ENCODE peak calls at places on chromosomes 16 and 17, in four cellular contexts. One of them, this sample, is unnamed.

GRCh38 chr17:58334661-58335060 is 6.1 kb upstream of the TSPOAP1 start:
- DNase-seq in IMR-90: no peak
- DNase-seq in HepG2: no peak
- DNase-seq in K562: no peak
- DNase-seq in this sample: no peak

GRCh38 chr17:16191604-16192003 is 23.7 kb downstream of the NCOR1 start:
- DNase-seq in IMR-90: no peak
- DNase-seq in HepG2: no peak
- DNase-seq in K562: no peak
- DNase-seq in this sample: no peak

GRCh38 chr17:48618366-48618896 is 3.3 kb upstream of the HOXB8 start:
- DNase-seq in IMR-90: peak
- DNase-seq in HepG2: peak
- DNase-seq in K562: peak
- DNase-seq in this sample: peak

GRCh38 chr17:67546578-67547527 is 169.8 kb downstream of the PITPNC1 start:
- DNase-seq in IMR-90: peak
- DNase-seq in HepG2: no peak
- DNase-seq in K562: no peak
- DNase-seq in this sample: peak

GRCh38 chr16:58264961-58265479 is 29.8 kb downstream of the PRSS54 start:
- DNase-seq in IMR-90: peak
- DNase-seq in HepG2: no peak
- DNase-seq in K562: peak
- DNase-seq in this sample: peak

GRCh38 chr16:31181102-31181830 is 1.3 kb downstream of the FUS start:
- DNase-seq in IMR-90: peak
- DNase-seq in HepG2: no peak
- DNase-seq in K562: peak
- DNase-seq in this sample: no peak

GRCh38 chr17:79913451-79913850 is 74.2 kb upstream of the CBX4 start:
- DNase-seq in IMR-90: no peak
- DNase-seq in HepG2: no peak
- DNase-seq in K562: no peak
- DNase-seq in this sample: no peak

GRCh38 chr17:31357831-31358400 is 33.6 kb upstream of the RAB11FIP4 start:
- DNase-seq in IMR-90: peak
- DNase-seq in HepG2: no peak
- DNase-seq in K562: no peak
- DNase-seq in this sample: peak

GRCh38 chr17:15265131-15265530 is at the start of gene PMP22:
- DNase-seq in IMR-90: no peak
- DNase-seq in HepG2: no peak
- DNase-seq in K562: no peak
- DNase-seq in this sample: no peak

GRCh38 chr16:82888616-82889015 is 261.8 kb downstream of the CDH13 start:
- DNase-seq in IMR-90: peak
- DNase-seq in HepG2: no peak
- DNase-seq in K562: no peak
- DNase-seq in this sample: no peak

GRCh38 chr17:60260540-60260939 is 110.8 kb downstream of the CA4 start:
- DNase-seq in IMR-90: no peak
- DNase-seq in HepG2: no peak
- DNase-seq in K562: no peak
- DNase-seq in this sample: no peak

GRCh38 chr16:56181401-56181800 is 9.9 kb upstream of the GNAO1 start:
- DNase-seq in IMR-90: no peak
- DNase-seq in HepG2: no peak
- DNase-seq in K562: no peak
- DNase-seq in this sample: no peak

GRCh38 chr16:75506567-75506966 is 11.3 kb upstream of the CHST6 start:
- DNase-seq in IMR-90: peak
- DNase-seq in HepG2: peak
- DNase-seq in K562: no peak
- DNase-seq in this sample: peak

GRCh38 chr16:10558746-10559641 is 21.4 kb downstream of the EMP2 start:
- DNase-seq in IMR-90: no peak
- DNase-seq in HepG2: no peak
- DNase-seq in K562: no peak
- DNase-seq in this sample: no peak

GRCh38 chr16:23650674-23651073 is 9.4 kb downstream of the DCTN5 start:
- DNase-seq in IMR-90: peak
- DNase-seq in HepG2: no peak
- DNase-seq in K562: no peak
- DNase-seq in this sample: no peak

GRCh38 chr17:44198721-44199552 is 747 bp downstream of the ATXN7L3 start:
- DNase-seq in IMR-90: peak
- DNase-seq in HepG2: no peak
- DNase-seq in K562: peak
- DNase-seq in this sample: peak

GRCh38 chr16:529012-529575 is 1.6 kb downstream of the CAPN15 start:
- DNase-seq in IMR-90: no peak
- DNase-seq in HepG2: no peak
- DNase-seq in K562: no peak
- DNase-seq in this sample: no peak

GRCh38 chr16:11052080-11052808 is 107.9 kb downstream of the CLEC16A start:
- DNase-seq in IMR-90: no peak
- DNase-seq in HepG2: no peak
- DNase-seq in K562: no peak
- DNase-seq in this sample: no peak

GRCh38 chr17:74619077-74619673 is 4.4 kb downstream of the CD300E start:
- DNase-seq in IMR-90: no peak
- DNase-seq in HepG2: no peak
- DNase-seq in K562: no peak
- DNase-seq in this sample: no peak

GRCh38 chr17:29585080-29585751 is 4.2 kb downstream of the GIT1 start:
- DNase-seq in IMR-90: no peak
- DNase-seq in HepG2: no peak
- DNase-seq in K562: no peak
- DNase-seq in this sample: no peak

GRCh38 chr16:35492225-35492624 is 2032.8 kb downstream of the TP53TG3F start:
- DNase-seq in IMR-90: no peak
- DNase-seq in HepG2: no peak
- DNase-seq in K562: no peak
- DNase-seq in this sample: no peak

GRCh38 chr17:6546069-6546718 is 10.2 kb downstream of the PITPNM3 start:
- DNase-seq in IMR-90: peak
- DNase-seq in HepG2: no peak
- DNase-seq in K562: no peak
- DNase-seq in this sample: no peak

GRCh38 chr17:65564793-65565192 is 3.3 kb upstream of the AXIN2 start:
- DNase-seq in IMR-90: peak
- DNase-seq in HepG2: peak
- DNase-seq in K562: no peak
- DNase-seq in this sample: no peak

DNA sequence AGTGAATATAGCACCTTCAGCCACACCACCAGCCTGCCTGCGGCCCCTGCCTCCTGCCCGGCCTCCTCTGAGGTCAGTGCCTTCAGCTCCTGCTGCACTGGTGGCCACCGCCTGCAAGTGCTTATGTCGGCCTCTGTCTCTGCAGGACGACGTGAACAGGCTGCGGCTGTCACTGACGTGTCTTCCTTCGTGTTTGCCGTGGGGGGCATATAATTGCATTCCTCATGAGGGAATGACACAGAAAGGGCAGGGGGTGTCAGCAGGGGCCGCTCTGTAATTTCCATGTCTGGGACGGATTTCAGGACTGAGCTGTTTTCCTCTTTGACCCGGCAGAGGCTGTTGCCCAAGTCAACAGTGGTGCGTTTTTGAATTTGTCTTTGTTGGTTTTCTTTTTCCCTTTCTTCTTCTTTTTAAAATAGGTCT is 28.5 kb downstream of the CMIP start:
- DNase-seq in IMR-90: no peak
- DNase-seq in HepG2: no peak
- DNase-seq in K562: no peak
- DNase-seq in this sample: no peak
- TF ChIP-seq CTCF in IMR-90: no peak
- TF ChIP-seq CTCF in HepG2: no peak
- TF ChIP-seq CTCF in K562: no peak
- TF ChIP-seq CTCF in this sample: no peak

GRCh38 chr17:20154601-20155000 is 145.4 kb downstream of the SPECC1 start:
- DNase-seq in IMR-90: no peak
- DNase-seq in HepG2: no peak
- DNase-seq in K562: no peak
- DNase-seq in this sample: no peak
- TF ChIP-seq MAZ in IMR-90: no peak
- TF ChIP-seq MAZ in HepG2: no peak
- TF ChIP-seq MAZ in K562: no peak
- TF ChIP-seq MAZ in this sample: no peak

DNA sequence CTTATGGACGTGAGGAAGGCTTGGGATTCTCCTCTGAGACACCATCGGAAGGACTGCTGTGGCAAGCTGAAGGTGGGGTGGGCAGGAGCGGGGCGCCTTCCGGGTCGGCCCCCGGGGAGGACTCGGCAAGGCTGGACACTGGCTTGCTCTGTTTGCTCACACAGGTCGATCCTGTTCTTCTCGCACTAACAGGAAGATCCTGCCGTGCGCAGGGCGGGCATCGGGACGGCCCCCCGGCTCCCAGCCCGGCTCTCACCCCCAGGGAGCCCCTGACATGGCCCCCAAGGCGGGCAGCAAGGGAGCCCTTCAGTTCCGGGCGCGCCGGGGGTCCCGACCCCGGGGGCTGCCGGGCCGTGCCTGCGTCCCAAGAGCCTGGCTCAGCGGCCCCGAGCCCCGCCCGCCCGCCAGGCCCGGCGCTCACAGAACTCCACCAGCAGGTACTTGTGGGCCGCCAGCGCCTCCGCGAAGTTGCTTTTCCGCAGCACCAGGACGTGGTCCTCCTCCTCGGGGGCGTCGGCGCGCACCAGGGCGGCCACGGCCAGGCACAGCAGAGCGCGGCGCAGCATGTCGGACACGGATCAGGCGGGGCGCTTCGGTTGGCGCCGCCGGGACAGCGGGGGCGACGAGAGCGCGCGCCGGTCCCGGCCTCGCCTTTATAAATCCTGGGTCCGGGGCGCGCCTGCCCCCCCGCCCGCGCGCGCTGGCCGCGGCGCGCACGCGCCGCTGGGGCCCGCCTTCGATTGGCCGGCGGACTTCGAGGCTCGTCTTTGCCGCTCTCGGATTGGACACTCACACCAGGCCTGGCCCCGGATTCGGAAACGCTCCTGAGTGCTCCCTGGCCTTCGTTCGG is at the start of gene P4HB:
- DNase-seq in IMR-90: no peak
- DNase-seq in HepG2: no peak
- DNase-seq in K562: peak
- DNase-seq in this sample: no peak
- TF ChIP-seq CTCF in IMR-90: no peak
- TF ChIP-seq CTCF in HepG2: no peak
- TF ChIP-seq CTCF in K562: no peak
- TF ChIP-seq CTCF in this sample: no peak

DNA sequence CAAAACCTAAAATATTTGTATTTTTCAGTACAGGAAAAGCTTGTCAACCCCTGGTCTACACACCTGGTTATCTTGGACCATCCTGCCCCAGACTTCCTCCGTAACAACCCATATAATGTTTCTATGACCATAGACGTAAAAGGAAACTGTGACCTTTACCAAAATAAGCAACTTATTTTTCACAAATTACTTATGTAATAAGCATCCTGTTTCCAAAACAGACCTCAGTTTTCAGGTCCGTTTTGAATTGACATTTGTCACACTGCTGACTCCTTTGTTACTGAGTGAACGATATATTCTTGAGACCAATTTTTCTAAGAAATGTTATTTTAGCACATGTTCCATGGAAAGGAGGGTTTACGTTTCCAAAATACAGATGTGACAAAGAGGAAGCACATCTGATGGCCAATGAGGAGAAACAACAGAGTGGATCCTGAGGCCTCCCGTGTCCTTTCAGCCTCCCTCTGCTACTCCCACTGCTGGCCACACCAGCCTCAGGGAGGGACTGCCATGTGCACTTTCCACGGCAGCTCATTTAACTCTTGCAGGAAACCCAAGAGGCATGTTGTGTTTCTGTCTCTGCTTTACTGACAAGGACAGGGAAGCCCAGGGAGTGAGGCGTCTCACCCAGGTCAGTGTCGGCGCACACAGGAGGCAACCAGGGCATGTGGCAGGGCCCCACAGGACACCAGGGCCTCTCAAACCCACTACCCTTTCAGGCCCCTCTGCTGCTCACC is 20.1 kb upstream of the ALDH3A1 start:
- DNase-seq in IMR-90: no peak
- DNase-seq in HepG2: no peak
- DNase-seq in K562: no peak
- DNase-seq in this sample: no peak
- TF ChIP-seq MAZ in IMR-90: no peak
- TF ChIP-seq MAZ in HepG2: no peak
- TF ChIP-seq MAZ in K562: no peak
- TF ChIP-seq MAZ in this sample: no peak

This sample was measured in A549.